ENCODE peak calls at places on chromosomes 7 and 10, in five cellular contexts. O is HFFc6, U is fibroblast of pulmonary artery, R is lower leg skin, A is body of pancreas. W is an unnamed sample.

GRCh38 chr7:96224682-96225081 is 97.2 kb downstream of the SLC25A13 start:
- DNase-seq in O (no peak), U (peak), R (no peak), A (no peak), W (no peak)

GRCh38 chr10:14560794-14561765 is 213.6 kb downstream of the FAM107B start:
- DNase-seq in O (no peak), U (no peak), R (no peak), A (no peak), W (no peak)

GRCh38 chr7:65946895-65947294 is 35.1 kb downstream of the GUSB start:
- DNase-seq in O (peak), U (peak), R (no peak), A (no peak), W (peak)

GRCh38 chr10:11150255-11150731 is 132.6 kb downstream of the CELF2 start:
- DNase-seq in O (no peak), U (no peak), R (no peak), A (no peak), W (no peak)

GRCh38 chr10:31242902-31243301 is 76.1 kb upstream of the ZEB1 start:
- DNase-seq in O (peak), U (peak), R (no peak), A (no peak), W (peak)

GRCh38 chr7:81299272-81299671 is 380.4 kb upstream of the SEMA3C start:
- DNase-seq in O (peak), U (peak), R (peak), A (no peak), W (peak)

GRCh38 chr7:78777844-78778243 is 675.6 kb downstream of the MAGI2 start:
- DNase-seq in O (peak), U (no peak), R (no peak), A (no peak), W (no peak)

GRCh38 chr10:44012921-44013320 is 364.2 kb upstream of the ZNF32 start:
- DNase-seq in O (no peak), U (no peak), R (no peak), A (no peak), W (no peak)

GRCh38 chr10:101451589-101452190 is 97.7 kb downstream of the BTRC start:
- DNase-seq in O (no peak), U (no peak), R (no peak), A (no peak), W (no peak)

GRCh38 chr10:30313579-30314376 is 35.3 kb downstream of the MTPAP start:
- DNase-seq in O (no peak), U (peak), R (no peak), A (no peak), W (no peak)

GRCh38 chr10:118966131-118967125 is 63.1 kb upstream of the NANOS1 start:
- DNase-seq in O (no peak), U (no peak), R (no peak), A (no peak), W (no peak)

GRCh38 chr10:132257271-132257670 is 50.5 kb downstream of the STK32C start:
- DNase-seq in O (peak), U (peak), R (no peak), A (no peak), W (no peak)

GRCh38 chr7:42091461-42092229 is 145.4 kb downstream of the GLI3 start:
- DNase-seq in O (no peak), U (no peak), R (no peak), A (no peak), W (no peak)

GRCh38 chr10:117174439-117175214 is 22.7 kb upstream of the KCNK18 start:
- DNase-seq in O (peak), U (peak), R (peak), A (peak), W (peak)

GRCh38 chr10:107952649-107953589 is 788.4 kb upstream of the SORCS1 start:
- DNase-seq in O (no peak), U (no peak), R (no peak), A (no peak), W (no peak)

GRCh38 chr7:68006619-68007018 is 1010.0 kb downstream of the TYW1 start:
- DNase-seq in O (no peak), U (no peak), R (no peak), A (no peak), W (no peak)

GRCh38 chr7:33716581-33717477 is 188.5 kb upstream of the BMPER start:
- DNase-seq in O (peak), U (peak), R (no peak), A (no peak), W (no peak)

GRCh38 chr10:98300526-98300925 is 32.5 kb upstream of the LOXL4 start:
- DNase-seq in O (no peak), U (no peak), R (no peak), A (no peak), W (no peak)

GRCh38 chr10:3852147-3852904 is 67.3 kb upstream of the KLF6 start:
- DNase-seq in O (peak), U (peak), R (peak), A (peak), W (peak)

GRCh38 chr7:17802056-17802455 is 138.2 kb downstream of the SNX13 start:
- DNase-seq in O (no peak), U (peak), R (no peak), A (no peak), W (no peak)

GRCh38 chr7:33921216-33921938 is 16.0 kb downstream of the BMPER start:
- DNase-seq in O (no peak), U (no peak), R (no peak), A (peak), W (no peak)

GRCh38 chr7:131031100-131031868 is 296.4 kb upstream of the MKLN1 start:
- DNase-seq in O (no peak), U (no peak), R (no peak), A (no peak), W (no peak)

GRCh38 chr7:131028293-131028692 is 294.3 kb upstream of the KLF14 start:
- DNase-seq in O (no peak), U (no peak), R (no peak), A (no peak), W (no peak)

GRCh38 chr7:131029002-131029401 is 295.0 kb upstream of the KLF14 start:
- DNase-seq in O (no peak), U (no peak), R (no peak), A (no peak), W (no peak)

GRCh38 chr7:131026297-131027003 is 292.4 kb upstream of the KLF14 start:
- DNase-seq in O (peak), U (peak), R (no peak), A (no peak), W (no peak)

GRCh38 chr7:131027287-131027773 is 293.3 kb upstream of the KLF14 start:
- DNase-seq in O (peak), U (peak), R (no peak), A (peak), W (peak)
- TF ChIP-seq CTCF in O (peak), U (no peak), R (no peak), A (no peak), W (no peak)

DNA sequence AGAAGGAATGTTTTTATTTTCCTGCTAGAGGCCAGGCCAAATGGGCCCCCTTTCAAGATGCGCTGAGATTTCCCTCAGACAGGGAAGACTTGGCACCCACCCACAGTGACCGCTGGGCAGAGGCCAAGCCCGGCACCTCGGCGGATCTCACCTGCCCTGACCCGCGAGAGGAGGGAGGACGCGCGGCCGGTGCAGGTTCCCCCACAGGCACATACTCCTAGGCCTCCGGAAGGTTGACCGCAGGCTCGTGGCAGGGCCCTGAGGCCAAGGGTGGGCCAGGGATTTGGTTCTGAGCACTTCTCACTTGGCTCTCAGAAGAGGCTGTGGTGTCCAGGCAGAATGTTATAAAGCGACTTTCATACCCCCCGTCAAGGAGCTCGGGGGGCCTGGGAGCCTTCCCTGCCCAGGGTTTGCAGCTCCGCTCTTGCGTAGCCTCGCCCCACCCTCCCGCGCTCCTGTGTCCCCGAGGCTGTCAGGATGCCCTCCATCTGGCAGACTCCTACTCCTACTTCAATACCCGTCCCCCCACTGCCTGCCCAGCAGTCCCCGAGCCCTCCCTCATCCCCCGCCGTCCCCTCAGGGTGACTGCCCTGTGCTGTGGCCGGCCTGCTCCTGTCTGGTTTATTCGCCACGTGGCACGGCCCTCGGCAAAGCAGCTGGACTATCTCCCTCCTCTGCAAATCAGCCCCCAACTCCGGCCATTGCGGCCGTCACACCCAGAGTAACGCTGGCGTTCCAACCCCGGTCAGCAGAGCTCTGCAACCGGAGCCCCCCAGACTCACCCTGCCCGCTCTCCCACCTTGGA is 50.6 kb upstream of the PDGFA start:
- DNase-seq in O (no peak), U (no peak), R (no peak), A (no peak), W (no peak)
- TF ChIP-seq CTCF in O (no peak), U (no peak), R (no peak), A (no peak), W (no peak)

GRCh38 chr10:125146791-125147604 is 13.4 kb downstream of the CTBP2 start:
- DNase-seq in O (peak), U (no peak), R (no peak), A (peak), W (no peak)

GRCh38 chr10:125142946-125143345 is 17.4 kb downstream of the CTBP2 start:
- DNase-seq in O (no peak), U (no peak), R (no peak), A (no peak), W (no peak)

GRCh38 chr10:125145636-125146035 is 14.7 kb downstream of the CTBP2 start:
- DNase-seq in O (no peak), U (no peak), R (no peak), A (no peak), W (no peak)

GRCh38 chr10:125144209-125144608 is 16.2 kb downstream of the CTBP2 start:
- DNase-seq in O (no peak), U (no peak), R (no peak), A (no peak), W (no peak)

GRCh38 chr10:125144693-125145623 is 15.4 kb downstream of the CTBP2 start:
- DNase-seq in O (peak), U (peak), R (no peak), A (peak), W (no peak)
- TF ChIP-seq CTCF in O (peak), U (peak), R (no peak), A (peak), W (peak)

DNA sequence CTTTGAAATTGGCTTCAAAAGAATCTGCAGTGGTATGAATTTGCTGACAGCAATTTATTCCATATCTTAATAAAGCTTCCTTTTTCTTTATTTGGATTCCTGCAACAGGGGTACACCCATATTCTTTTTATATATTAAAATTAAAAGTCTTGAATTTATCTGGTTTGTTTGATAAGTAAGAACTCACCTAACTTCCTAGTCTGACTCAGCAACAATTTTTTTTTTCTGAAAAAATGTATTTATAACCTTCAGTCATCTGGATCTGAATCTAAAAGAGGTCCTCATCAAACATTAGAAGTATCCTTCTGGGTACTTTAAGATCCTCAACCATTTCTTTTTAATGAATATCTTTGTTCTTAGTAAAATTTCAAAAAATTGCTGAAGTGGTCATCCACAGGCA is 4.5 kb downstream of the EPHB6 start:
- DNase-seq in O (no peak), U (no peak), R (no peak), A (no peak), W (no peak)
- TF ChIP-seq CTCF in O (no peak), U (no peak), R (no peak), A (no peak), W (no peak)

GRCh38 chr7:23358152-23358674 is 59.1 kb downstream of the MALSU1 start:
- DNase-seq in O (no peak), U (no peak), R (no peak), A (no peak), W (no peak)

GRCh38 chr7:23356726-23357125 is 57.6 kb downstream of the MALSU1 start:
- DNase-seq in O (peak), U (peak), R (no peak), A (no peak), W (no peak)

GRCh38 chr7:23353172-23353571 is 54.0 kb downstream of the MALSU1 start:
- DNase-seq in O (no peak), U (no peak), R (no peak), A (no peak), W (no peak)

GRCh38 chr7:23356168-23356567 is 57.0 kb downstream of the MALSU1 start:
- DNase-seq in O (no peak), U (no peak), R (no peak), A (no peak), W (no peak)

GRCh38 chr7:23357190-23358093 is 58.3 kb downstream of the MALSU1 start:
- DNase-seq in O (peak), U (peak), R (no peak), A (no peak), W (no peak)
- TF ChIP-seq CTCF in O (peak), U (peak), R (no peak), A (peak), W (peak)

GRCh38 chr7:92244803-92245486 is 769 bp downstream of the KRIT1 start:
- DNase-seq in O (peak), U (no peak), R (no peak), A (no peak), W (no peak)
- TF ChIP-seq CTCF in O (no peak), U (no peak), R (no peak), A (peak), W (no peak)

GRCh38 chr7:35551682-35552081 is 143.3 kb downstream of the HERPUD2 start:
- DNase-seq in O (no peak), U (no peak), R (no peak), A (no peak), W (no peak)
- TF ChIP-seq CTCF in O (no peak), U (no peak), R (no peak), A (no peak), W (no peak)

GRCh38 chr10:97179311-97179710 is 6.4 kb downstream of the SLIT1 start:
- DNase-seq in O (no peak), U (no peak), R (no peak), A (no peak), W (no peak)
- TF ChIP-seq CTCF in O (no peak), U (no peak), R (no peak), A (no peak), W (no peak)

W was measured in AG09319.